ENCODE peak calls at places on chromosomes 12 and 14, in five cellular contexts. U is lower lobe of right lung; C is CD8-positive, alpha-beta T cell; M is DND-41; T is RWPE1. I is an unnamed sample.

GRCh38 chr12:101857043-101857558 is 20.3 kb upstream of the DRAM1 start:
- DNase-seq in T (peak; percentile 60), U (no peak), M (no peak), C (no peak), I (no peak)

GRCh38 chr12:62799766-62800406 is 135.1 kb downstream of the PPM1H start:
- DNase-seq in C (no peak), M (no peak), T (no peak), U (no peak), I (no peak)

GRCh38 chr14:96479435-96480146 is 22.6 kb upstream of the PAPOLA start:
- DNase-seq in M (no peak), C (no peak), T (no peak), U (no peak), I (no peak)

GRCh38 chr12:112942572-112942971 is 4.3 kb downstream of the OAS3 start:
- DNase-seq in M (no peak), U (no peak), C (no peak), T (no peak), I (no peak)

GRCh38 chr12:124531281-124531745 is 36.1 kb downstream of the NCOR2 start:
- DNase-seq in M (no peak), U (no peak), T (no peak), C (no peak), I (no peak)

GRCh38 chr12:106046301-106046846 is 92.4 kb downstream of the NUAK1 start:
- DNase-seq in T (no peak), M (no peak), U (no peak), C (no peak), I (no peak)

GRCh38 chr12:96193725-96194571 is at the start of gene ELK3:
- DNase-seq in C (peak; percentile 67), M (peak; percentile 67), U (peak; percentile 76), T (peak; percentile 65), I (peak; percentile 41)

GRCh38 chr12:32502693-32503510 is 103.5 kb downstream of the FGD4 start:
- DNase-seq in U (no peak), M (no peak), T (no peak), C (no peak), I (no peak)

GRCh38 chr14:88992011-88992410 is 167.6 kb downstream of the TTC8 start:
- DNase-seq in C (no peak), U (no peak), M (no peak), T (no peak), I (no peak)

GRCh38 chr14:36580141-36580855 is 2.1 kb downstream of the NKX2-8 start:
- DNase-seq in M (no peak), T (no peak), C (no peak), U (no peak), I (no peak)

GRCh38 chr12:62933220-62933870 is 1.6 kb downstream of the PPM1H start:
- DNase-seq in C (no peak), U (no peak), M (no peak), T (no peak), I (no peak)

GRCh38 chr12:125239563-125239962 is 174.3 kb downstream of the AACS start:
- DNase-seq in T (no peak), U (no peak), M (no peak), C (no peak), I (no peak)

GRCh38 chr12:50615534-50616296 is 110.9 kb downstream of the DIP2B start:
- DNase-seq in T (peak; percentile 69), M (no peak), C (no peak), U (no peak), I (no peak)

GRCh38 chr12:106126441-106127288 is 12.1 kb downstream of the NUAK1 start:
- DNase-seq in M (no peak), T (no peak), C (no peak), U (no peak), I (no peak)

GRCh38 chr12:68792952-68793351 is 15.0 kb upstream of the MDM2 start:
- DNase-seq in U (no peak), M (no peak), C (no peak), T (peak; percentile 89), I (no peak)

GRCh38 chr14:22837059-22837749 is 819 bp downstream of the MMP14 start:
- DNase-seq in T (no peak), C (no peak), U (peak; percentile 72), M (no peak), I (peak; percentile 41)

GRCh38 chr12:62738105-62738504 is 196.8 kb downstream of the PPM1H start:
- DNase-seq in M (no peak), U (no peak), C (no peak), T (no peak), I (no peak)

GRCh38 chr12:47307680-47308399 is 228.1 kb upstream of the AMIGO2 start:
- DNase-seq in C (peak; percentile 56), U (no peak), M (peak; percentile 54), T (peak; percentile 59), I (no peak)

GRCh38 chr14:71803539-71804260 is 128.5 kb upstream of the RGS6 start:
- DNase-seq in M (no peak), T (no peak), U (no peak), C (no peak), I (no peak)

GRCh38 chr12:45402288-45402687 is 186.4 kb downstream of the ANO6 start:
- DNase-seq in T (no peak), M (no peak), U (no peak), C (no peak), I (no peak)

GRCh38 chr12:96196781-96197180 is 2.6 kb downstream of the ELK3 start:
- DNase-seq in M (no peak), T (no peak), C (no peak), U (no peak), I (no peak)

GRCh38 chr14:49768301-49769121 is 558 bp downstream of the KLHDC2 start:
- DNase-seq in M (peak; percentile 66), T (peak; percentile 40), U (peak; percentile 73), C (peak; percentile 61), I (peak; percentile 24)

GRCh38 chr12:9323144-9323681 is 115.0 kb upstream of the PZP start:
- DNase-seq in T (no peak), U (no peak), C (no peak), M (no peak), I (no peak)

GRCh38 chr12:120267736-120268135 is 2.2 kb upstream of the PXN start:
- DNase-seq in C (no peak), M (no peak), U (no peak), T (no peak), I (no peak)

GRCh38 chr12:109734219-109735000 is 20.8 kb downstream of the FAM222A start:
- DNase-seq in C (no peak), T (no peak), M (no peak), U (peak; percentile 35), I (no peak)
- TF ChIP-seq CTCF in C (no peak), T (no peak), M (no peak), U (no peak), I (no peak)

GRCh38 chr14:93184391-93185332 is at the start of the genes LYSET and MOAP1:
- DNase-seq in T (peak; percentile 87), M (peak; percentile 91), C (peak; percentile 89), U (peak; percentile 93), I (peak; percentile 80)
- TF ChIP-seq CTCF in T (peak; percentile 30), M (peak; percentile 47), C (peak; percentile 49), U (peak; percentile 42), I (peak; percentile 54)

GRCh38 chr14:63039800-63040380 is 5.4 kb downstream of the KCNH5 start:
- DNase-seq in U (no peak), T (peak; percentile 28), C (no peak), M (no peak), I (no peak)
- TF ChIP-seq CTCF in U (peak; percentile 25), T (peak; percentile 43), C (no peak), M (peak; percentile 48), I (peak; percentile 71)

GRCh38 chr14:77139540-77140342 is 1.9 kb downstream of the ZDHHC22 start:
- DNase-seq in U (no peak), M (no peak), T (peak; percentile 41), C (peak; percentile 26), I (peak; percentile 64)

GRCh38 chr14:77140343-77140936 is 1.2 kb downstream of the ZDHHC22 start:
- DNase-seq in U (no peak), T (no peak), C (no peak), M (no peak), I (peak; percentile 9)

GRCh38 chr14:77142289-77142814 is 761 bp upstream of the ZDHHC22 start:
- DNase-seq in C (no peak), T (no peak), U (no peak), M (no peak), I (no peak)

GRCh38 chr14:77141592-77142288 is at the start of gene ZDHHC22:
- DNase-seq in T (no peak), C (no peak), U (no peak), M (no peak), I (no peak)

DNA sequence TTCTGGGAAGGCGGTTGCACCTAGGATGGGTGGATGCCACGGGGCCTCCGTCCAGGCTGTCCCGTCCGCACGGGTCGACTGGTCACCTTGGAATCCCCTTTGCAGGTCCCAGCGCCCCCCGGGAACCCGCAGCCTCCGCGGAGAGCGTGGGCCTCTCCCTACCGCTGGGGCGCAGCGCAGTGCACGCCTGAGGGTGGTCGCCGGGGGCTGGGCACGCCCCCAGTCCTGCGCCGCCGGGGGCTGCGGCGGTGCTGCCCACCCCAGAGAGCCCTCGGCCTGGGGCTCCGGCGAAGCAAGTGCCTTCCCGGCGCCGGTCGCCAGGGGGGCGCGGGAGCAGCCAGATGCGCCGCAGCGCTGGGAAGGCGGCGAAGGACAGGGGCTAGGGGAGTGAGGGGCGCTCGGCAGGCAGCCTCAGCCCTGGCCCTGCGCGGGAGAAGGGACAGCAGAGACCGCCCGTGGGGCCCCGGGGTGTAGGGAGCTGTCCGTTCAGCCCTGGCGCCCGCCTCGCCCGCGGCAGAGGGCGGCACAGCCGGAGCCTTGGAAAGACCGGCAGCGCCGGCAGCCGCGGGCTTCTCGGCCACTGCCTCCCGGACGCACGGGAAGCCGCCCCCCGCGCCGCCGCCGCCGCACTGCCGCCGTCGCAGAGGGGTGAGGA is 527 bp downstream of the ZDHHC22 start:
- DNase-seq in C (no peak), U (no peak), T (no peak), M (no peak), I (peak; percentile 77)
- TF ChIP-seq CTCF in C (no peak), U (peak; percentile 28), T (peak; percentile 28), M (no peak), I (peak; percentile 70)

DNA sequence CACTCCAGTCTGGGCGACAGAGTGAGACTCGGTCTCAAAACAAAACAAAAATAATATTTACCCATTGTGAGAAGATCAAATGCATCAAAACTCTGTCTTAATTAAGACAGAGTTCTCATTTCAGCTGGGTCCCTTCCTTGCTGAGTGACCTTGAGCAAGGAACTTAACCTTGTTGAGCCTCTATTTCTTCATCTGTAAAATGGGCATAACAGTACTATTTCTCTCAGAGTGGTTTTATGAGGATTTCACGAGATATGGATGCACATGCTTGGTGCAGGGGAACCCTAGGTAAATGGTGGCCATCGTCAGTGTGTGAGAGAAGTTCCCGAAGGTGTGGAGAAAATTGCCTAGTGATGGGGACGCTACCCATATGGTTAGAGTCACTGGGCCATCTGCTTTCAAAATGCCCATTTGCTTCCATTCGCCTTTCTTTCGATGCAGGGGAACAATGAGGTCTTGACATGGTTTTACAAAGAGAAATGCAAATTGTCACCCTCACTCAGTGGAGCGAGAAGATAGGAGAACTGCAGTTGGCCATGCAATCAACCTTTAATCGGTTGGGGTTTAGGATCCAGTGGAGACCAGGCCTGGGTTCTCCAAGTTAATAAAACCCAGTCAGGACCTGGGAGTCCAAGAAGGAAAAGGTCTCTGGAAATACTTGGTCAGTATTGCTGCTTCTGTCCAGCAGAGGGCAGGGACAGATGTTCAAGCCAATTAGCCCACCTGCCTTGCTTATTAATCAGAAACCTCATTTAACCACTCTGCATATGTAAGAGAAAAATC is 37.1 kb downstream of the CFAP251 start:
- DNase-seq in C (no peak), U (no peak), T (no peak), M (no peak), I (no peak)
- TF ChIP-seq CTCF in C (no peak), U (peak; percentile 36), T (peak; percentile 49), M (peak; percentile 43), I (peak; percentile 59)

GRCh38 chr12:49264873-49265792 is at the start of gene TUBA1C:
- DNase-seq in C (peak; percentile 84), U (peak; percentile 96), T (peak; percentile 97), M (peak; percentile 96), I (peak; percentile 79)
- TF ChIP-seq CTCF in C (no peak), U (peak; percentile 11), T (no peak), M (peak; percentile 41), I (no peak)

I was measured in neural crest cell.